ENCODE peak calls at places on chromosomes 2 and 18, in four cellular contexts. G is CD4-positive, alpha-beta T cell; J is CD8-positive, alpha-beta T cell; V is A549. L is an unnamed sample. For H3K9me3, the result is how much of the 10 kb centered on the place peaks cover.

GRCh38 chr18:6056171-6056932 is 161.0 kb upstream of the TMEM200C start:
- DNase-seq in J (no peak), V (peak), G (no peak), L (no peak)

GRCh38 chr2:10032746-10033105 is 10.6 kb upstream of the KLF11 start:
- DNase-seq in G (no peak), J (no peak), V (no peak), L (no peak)

GRCh38 chr2:28084564-28084963 is 194.0 kb downstream of the BABAM2 start:
- DNase-seq in G (no peak), V (no peak), J (no peak), L (no peak)

GRCh38 chr18:77057043-77057442 is 75.5 kb downstream of the MBP start:
- DNase-seq in J (no peak), G (no peak), V (no peak), L (no peak)

GRCh38 chr2:11187083-11187619 is 31.9 kb downstream of the SLC66A3 start:
- DNase-seq in J (no peak), V (no peak), G (no peak), L (no peak)

GRCh38 chr2:133992454-133992853 is 261.4 kb upstream of the MGAT5 start:
- DNase-seq in G (no peak), V (no peak), J (no peak), L (no peak)

GRCh38 chr18:13797157-13797611 is 26.8 kb upstream of the MC5R start:
- DNase-seq in V (no peak), J (no peak), G (no peak), L (no peak)

GRCh38 chr2:719191-719590 is 42.0 kb upstream of the TMEM18 start:
- DNase-seq in J (no peak), G (no peak), V (no peak), L (no peak)

GRCh38 chr18:5452943-5453342 is 90.9 kb downstream of the EPB41L3 start:
- DNase-seq in V (no peak), J (no peak), G (no peak), L (no peak)

GRCh38 chr2:172995323-172996244 is 80.1 kb upstream of the MAP3K20 start:
- DNase-seq in J (no peak), V (peak), G (no peak), L (no peak)

GRCh38 chr2:39139511-39140237 is 18.8 kb upstream of the SOS1 start:
- DNase-seq in J (no peak), G (no peak), V (no peak), L (no peak)

GRCh38 chr18:63160172-63160995 is 159.2 kb downstream of the BCL2 start:
- DNase-seq in G (no peak), J (no peak), V (no peak), L (no peak)

GRCh38 chr18:24027156-24027555 is 12.6 kb downstream of the TTC39C start:
- DNase-seq in V (no peak), G (no peak), J (no peak), L (no peak)

GRCh38 chr2:130864830-130865229 is 28.1 kb downstream of the ARHGEF4 start:
- DNase-seq in G (no peak), V (no peak), J (peak), L (no peak)
- H3K9me3 ChIP-seq in G (under half), V (under half), J (under half), L (under half)

DNA sequence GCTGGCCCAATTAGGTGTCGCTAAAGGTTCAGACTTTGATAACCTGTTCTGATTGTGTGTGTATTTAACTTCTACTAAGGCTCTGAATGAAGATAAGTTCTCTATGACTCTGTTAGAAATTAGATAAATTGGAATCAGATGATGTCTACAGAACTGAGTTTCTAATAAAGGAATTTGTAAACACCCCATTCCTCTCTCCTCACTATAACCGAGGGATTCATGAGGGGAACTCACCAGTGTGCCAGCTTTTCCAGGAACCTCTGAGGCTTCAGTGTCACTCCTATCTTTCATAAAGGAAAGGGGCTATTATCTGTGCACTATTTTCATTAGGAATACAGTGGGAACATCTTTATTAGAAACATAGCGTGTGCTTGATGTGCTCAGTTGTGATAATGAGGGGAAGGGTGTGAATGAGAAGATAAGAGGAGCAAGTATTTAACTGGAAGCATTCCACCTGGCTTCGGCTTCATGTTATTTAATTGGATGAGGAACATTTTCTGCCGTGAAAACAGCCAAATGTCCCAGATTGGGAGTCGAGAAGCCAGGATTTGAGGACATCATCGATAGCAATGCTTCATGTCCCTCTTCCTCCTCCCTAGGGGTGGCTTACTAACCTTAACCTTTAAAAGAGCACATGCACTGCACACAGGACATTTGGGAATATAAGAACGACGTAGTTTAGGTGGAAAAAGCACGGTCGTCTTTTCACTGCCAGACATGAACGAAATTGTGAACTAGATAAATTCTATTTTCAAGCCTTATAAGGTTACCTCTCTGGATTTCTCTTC is 84.8 kb upstream of the TCF4 start:
- DNase-seq in G (no peak), J (no peak), V (no peak), L (no peak)
- H3K9me3 ChIP-seq in G (under half), J (under half), V (under half), L (under half)

DNA sequence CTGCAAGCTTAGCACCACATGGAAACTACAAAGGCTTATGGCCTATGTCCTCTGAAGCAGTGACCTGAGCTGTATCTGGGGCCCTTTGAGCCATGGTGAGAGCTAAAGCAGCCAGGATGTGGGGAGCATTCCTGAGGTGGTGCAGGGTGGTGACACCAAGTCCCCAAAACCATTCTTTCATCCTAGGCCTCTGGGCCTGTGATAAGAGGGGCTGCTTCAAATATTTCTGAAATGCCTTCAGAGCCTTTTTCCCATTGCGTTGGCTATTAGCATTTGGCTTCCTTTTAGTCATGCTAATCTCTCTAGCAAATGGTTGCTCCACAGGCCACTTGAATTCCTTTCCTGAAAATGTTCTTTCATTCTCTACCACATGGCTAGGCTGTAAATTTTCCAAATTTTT is 13.4 kb downstream of the CCDC150 start:
- DNase-seq in J (no peak), G (no peak), V (no peak), L (no peak)
- H3K9me3 ChIP-seq in J (under half), G (under half), V (under half), L (under half)

DNA sequence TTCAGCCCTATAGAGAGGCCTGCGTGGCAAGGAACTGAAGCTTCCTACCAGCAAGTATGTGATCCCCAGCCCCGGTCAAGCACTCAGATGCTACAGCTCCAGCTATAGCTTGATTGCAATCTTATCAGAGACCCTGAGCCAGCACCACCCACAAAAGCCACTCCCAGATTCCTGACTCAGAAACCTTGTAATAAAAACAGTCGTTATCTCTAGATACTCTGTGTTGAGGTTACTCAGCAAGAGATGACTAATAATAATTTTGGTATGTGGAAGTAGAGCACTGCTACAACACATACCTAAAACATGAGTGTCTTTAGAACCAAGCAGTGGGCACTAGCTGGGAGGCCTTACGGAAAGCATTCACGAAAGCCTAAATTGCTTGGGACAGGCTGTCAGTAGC is 216.9 kb downstream of the UXS1 start:
- DNase-seq in G (no peak), J (no peak), V (peak), L (no peak)
- H3K9me3 ChIP-seq in G (under half), J (under half), V (under half), L (under half)

GRCh38 chr2:188412190-188412589 is 120.5 kb downstream of the GULP1 start:
- DNase-seq in V (no peak), G (no peak), J (no peak), L (no peak)
- H3K9me3 ChIP-seq in V (under half), G (under half), J (under half), L (under half)

DNA sequence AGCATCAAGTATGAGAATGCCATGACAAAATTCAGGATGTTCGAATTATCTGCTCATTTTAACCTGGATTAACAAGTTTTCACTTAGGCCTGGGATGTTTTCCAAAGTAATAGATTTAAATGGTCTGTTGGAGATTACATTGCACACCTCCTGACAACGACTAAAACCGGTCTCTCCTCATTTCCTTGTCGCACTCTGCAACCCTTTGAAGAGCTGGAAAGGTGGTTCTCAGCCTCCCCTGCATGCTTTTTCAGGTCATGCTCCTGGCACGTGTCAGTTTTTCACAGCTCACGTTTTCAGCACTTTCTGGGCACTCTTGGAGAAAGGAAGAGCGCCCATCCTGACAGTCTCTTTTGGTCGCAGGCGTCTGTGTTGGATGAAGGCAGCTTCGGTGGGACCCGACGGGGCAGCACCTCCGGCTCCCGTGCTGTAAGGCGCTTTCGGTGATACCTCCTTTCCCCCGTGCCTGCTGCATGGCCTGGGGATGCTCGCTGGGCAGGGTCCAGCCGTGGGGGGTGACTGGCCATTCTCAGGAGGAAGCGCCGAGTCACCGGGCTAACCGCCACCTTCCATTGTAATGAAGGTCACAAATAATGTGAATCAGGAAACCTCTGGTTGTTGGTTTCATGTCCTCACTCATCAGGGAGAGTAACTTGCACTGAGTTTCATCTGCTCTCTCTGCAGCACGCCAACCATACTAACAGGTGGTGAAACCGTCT is 63.5 kb upstream of the RBM44 start:
- DNase-seq in G (no peak), V (no peak), J (no peak), L (no peak)
- H3K9me3 ChIP-seq in G (under half), V (under half), J (under half), L (under half)

DNA sequence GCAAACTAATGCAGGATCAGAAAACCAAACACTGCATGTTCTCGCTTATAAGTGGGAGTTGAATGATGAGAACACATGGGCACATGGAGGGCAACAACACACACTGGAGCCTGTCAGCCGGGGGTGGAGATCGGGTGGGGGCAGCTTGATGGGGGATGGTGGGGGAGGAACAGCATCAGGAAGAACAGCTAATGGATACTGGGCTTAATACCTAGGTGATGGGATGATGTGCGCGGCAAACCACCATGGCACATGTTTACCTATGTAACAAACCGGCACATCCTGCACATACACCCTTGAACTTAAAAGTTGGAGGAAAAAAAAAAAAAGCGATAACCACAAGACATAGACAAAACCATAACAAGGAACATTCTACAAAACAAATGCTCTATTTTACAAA is 10.4 kb downstream of the CHMP3 start:
- DNase-seq in G (peak), J (peak), V (no peak), L (peak)
- H3K9me3 ChIP-seq in G (under half), J (under half), V (under half), L (under half)